ENCODE peak calls at places on chromosomes 13 and 19, in eight cellular contexts. X is suprapubic skin, L is stomach, N is ovary, O is AG04450, A is heart right ventricle, S is spleen, W is mesothelial cell of epicardium. G is an unnamed sample.

GRCh38 chr19:5126498-5127223 is 157.7 kb downstream of the KDM4B start:
- DNase-seq in L (no peak), A (no peak), N (no peak), X (no peak), W (no peak), S (no peak), O (no peak), G (no peak)

GRCh38 chr13:110070511-110071120 is 236.3 kb downstream of the COL4A1 start:
- DNase-seq in N (no peak), A (no peak), X (no peak), W (no peak), L (no peak), S (no peak), O (peak; percentile 24), G (no peak)

GRCh38 chr19:57056972-57057371 is 62.8 kb upstream of the USP29 start:
- DNase-seq in O (peak; percentile 1), A (no peak), L (peak; percentile 51), S (no peak), W (no peak), X (no peak), N (peak; percentile 94), G (no peak)

GRCh38 chr19:6868341-6868740 is 19.0 kb upstream of the ADGRE1 start:
- DNase-seq in X (no peak), L (no peak), S (peak; percentile 58), O (no peak), A (peak; percentile 12), N (no peak), W (no peak), G (no peak)

GRCh38 chr19:51653162-51653561 is 6.5 kb upstream of the SIGLEC14 start:
- DNase-seq in X (no peak), N (no peak), L (no peak), A (no peak), O (no peak), W (no peak), S (no peak), G (no peak)

GRCh38 chr19:15173746-15174404 is 26.9 kb downstream of the NOTCH3 start:
- DNase-seq in L (no peak), S (no peak), X (no peak), W (no peak), N (no peak), A (no peak), O (no peak), G (no peak)

GRCh38 chr13:23020246-23020843 is 160.4 kb upstream of the SGCG start:
- DNase-seq in W (peak; percentile 44), L (peak; percentile 41), A (peak; percentile 24), N (peak; percentile 37), O (no peak), S (no peak), X (no peak), G (peak; percentile 17)

GRCh38 chr19:29264897-29265296 is 51.9 kb upstream of the UQCRFS1 start:
- DNase-seq in A (no peak), N (no peak), O (no peak), X (no peak), S (no peak), W (no peak), L (no peak), G (no peak)

GRCh38 chr13:79451500-79451962 is 29.4 kb upstream of the NDFIP2 start:
- DNase-seq in L (no peak), O (peak; percentile 43), A (no peak), N (no peak), X (no peak), W (no peak), S (peak; percentile 71), G (no peak)

GRCh38 chr19:35534803-35535480 is 1.7 kb downstream of the GAPDHS start:
- DNase-seq in L (no peak), N (no peak), O (no peak), W (no peak), S (no peak), X (no peak), A (no peak), G (no peak)

GRCh38 chr19:19120308-19121156 is 17.7 kb downstream of the TMEM161A start:
- DNase-seq in L (peak; percentile 68), S (no peak), A (no peak), W (peak; percentile 86), X (no peak), O (peak; percentile 59), N (peak; percentile 99), G (peak; percentile 79)

GRCh38 chr13:20306039-20306438 is 73.9 kb upstream of the GJB6 start:
- DNase-seq in X (no peak), A (no peak), L (no peak), W (no peak), O (no peak), S (no peak), N (no peak), G (no peak)

GRCh38 chr13:100543872-100544602 is 44.6 kb downstream of the GGACT start:
- DNase-seq in X (no peak), N (no peak), L (no peak), S (no peak), O (no peak), A (peak; percentile 14), W (no peak), G (no peak)

GRCh38 chr13:100541882-100542545 is 46.6 kb downstream of the GGACT start:
- DNase-seq in O (no peak), L (no peak), N (no peak), W (peak; percentile 10), X (no peak), S (no peak), A (no peak), G (no peak)

GRCh38 chr13:100544866-100545683 is 43.5 kb downstream of the GGACT start:
- DNase-seq in S (no peak), O (no peak), X (no peak), L (peak; percentile 59), W (no peak), A (peak; percentile 26), N (no peak), G (no peak)

GRCh38 chr13:100540621-100541020 is 48.0 kb downstream of the GGACT start:
- DNase-seq in W (no peak), O (no peak), S (no peak), L (no peak), X (no peak), A (no peak), N (no peak), G (no peak)

DNA sequence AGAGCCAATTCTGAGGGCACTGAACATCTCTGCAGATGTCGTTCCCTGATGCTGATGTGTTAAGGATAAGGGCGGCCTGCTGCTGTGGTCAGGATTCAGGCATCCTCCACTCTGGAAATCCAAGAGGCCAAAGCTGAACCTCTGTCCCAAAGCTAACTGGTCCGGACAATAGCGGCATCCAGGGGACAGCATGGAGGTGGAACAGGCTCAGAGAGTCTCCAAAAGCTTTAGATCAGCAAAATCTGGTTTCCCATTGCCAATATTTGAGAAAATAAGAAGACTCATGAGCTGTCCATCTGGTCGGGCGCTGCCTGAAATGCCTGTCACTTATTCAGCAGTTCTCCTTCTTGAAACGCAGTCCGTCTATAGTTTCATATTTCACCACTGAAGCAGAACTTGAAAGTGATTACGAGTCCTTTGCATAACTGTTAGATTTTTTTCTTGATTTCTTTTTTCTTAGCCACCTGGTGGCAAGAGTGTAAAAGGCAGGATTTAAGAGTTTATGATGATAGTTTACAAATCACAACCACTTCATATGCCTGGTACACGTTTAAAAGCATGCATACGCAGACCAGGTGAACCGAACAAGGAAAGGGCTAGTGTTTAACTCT is 45.9 kb downstream of the GGACT start:
- DNase-seq in N (no peak), A (no peak), W (peak; percentile 37), O (no peak), L (no peak), S (no peak), X (peak; percentile 28), G (no peak)
- TF ChIP-seq CTCF in N (no peak), A (no peak), W (peak; percentile 81), O (peak; percentile 70), L (no peak), S (no peak), X (peak; percentile 39), G (peak; percentile 67)

GRCh38 chr13:29923554-29924481 is 73.4 kb upstream of the UBL3 start:
- DNase-seq in N (peak; percentile 65), X (no peak), O (peak; percentile 95), W (no peak), A (peak; percentile 42), S (peak; percentile 84), L (peak; percentile 94), G (no peak)

GRCh38 chr13:29924951-29925350 is 74.5 kb upstream of the UBL3 start:
- DNase-seq in W (no peak), N (no peak), O (no peak), X (no peak), A (no peak), L (no peak), S (no peak), G (no peak)

GRCh38 chr13:29925457-29925856 is 75.0 kb upstream of the UBL3 start:
- DNase-seq in X (peak; percentile 92), A (peak; percentile 80), S (no peak), W (no peak), O (no peak), L (peak; percentile 91), N (peak; percentile 23), G (no peak)

GRCh38 chr13:29922896-29923295 is 72.5 kb upstream of the UBL3 start:
- DNase-seq in L (no peak), X (no peak), S (no peak), A (no peak), O (no peak), N (no peak), W (no peak), G (no peak)

DNA sequence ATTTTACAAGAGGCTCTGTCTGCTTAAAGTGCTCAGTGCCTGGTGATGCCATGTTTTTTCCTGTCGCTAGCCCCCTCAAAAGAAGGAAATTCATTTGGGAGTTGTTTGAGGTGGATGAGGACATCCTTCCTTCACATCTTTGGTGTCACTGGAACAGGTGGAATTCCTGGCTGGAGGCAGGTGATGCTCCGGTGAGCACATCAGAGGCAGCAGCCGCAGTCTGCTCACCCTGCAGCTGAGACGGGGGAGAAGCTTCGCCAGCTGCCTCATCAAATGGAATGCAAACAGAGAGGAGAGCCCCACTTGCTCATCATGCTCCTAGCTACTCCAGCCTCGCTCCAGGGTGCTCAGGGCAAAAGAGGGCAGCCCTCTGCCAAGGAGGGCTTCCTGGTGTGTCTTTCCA is 74.1 kb upstream of the UBL3 start:
- DNase-seq in O (no peak), N (peak; percentile 20), A (no peak), W (no peak), L (no peak), S (no peak), X (no peak), G (no peak)
- TF ChIP-seq CTCF in O (no peak), N (no peak), A (no peak), W (peak; percentile 34), L (no peak), S (peak; percentile 9), X (no peak), G (peak; percentile 27)

GRCh38 chr19:45468159-45468651 is 409 bp downstream of the FOSB start:
- DNase-seq in N (peak; percentile 66), L (peak; percentile 35), X (no peak), A (no peak), W (peak; percentile 53), S (peak; percentile 88), O (no peak), G (peak; percentile 19)
- TF ChIP-seq CTCF in N (no peak), L (no peak), X (no peak), A (no peak), W (no peak), S (no peak), O (peak; percentile 16), G (no peak)

GRCh38 chr13:96822900-96823299 is 171.4 kb downstream of the OXGR1 start:
- DNase-seq in A (no peak), L (peak; percentile 49), W (no peak), X (no peak), O (no peak), N (no peak), S (no peak), G (no peak)
- TF ChIP-seq CTCF in A (no peak), L (no peak), W (no peak), X (peak; percentile 28), O (no peak), N (no peak), S (no peak), G (peak; percentile 56)

GRCh38 chr13:114146629-114147028 is 14.2 kb upstream of the RASA3 start:
- DNase-seq in N (no peak), W (no peak), X (no peak), O (no peak), S (no peak), A (no peak), L (no peak), G (no peak)
- TF ChIP-seq CTCF in N (no peak), W (no peak), X (no peak), O (peak; percentile 51), S (no peak), A (no peak), L (no peak), G (no peak)

G was measured in neural crest cell.